ENCODE peak calls at places on chromosomes 3 and 15, in four cellular contexts. F is GM12878, U is H1, E is K562. Q is an unnamed sample.

GRCh38 chr3:5190147-5190791 is 2.8 kb downstream of the EDEM1 start:
- DNase-seq in E (no peak), F (no peak), U (no peak), Q (no peak)

GRCh38 chr15:83585770-83586169 is 68.2 kb upstream of the ADAMTSL3 start:
- DNase-seq in U (no peak), E (no peak), F (no peak), Q (no peak)

GRCh38 chr3:171379281-171379680 is 80.9 kb downstream of the TNIK start:
- DNase-seq in F (no peak), U (no peak), E (no peak), Q (no peak)

GRCh38 chr15:59436774-59437472 is 1.1 kb upstream of the FAM81A start:
- DNase-seq in E (no peak), U (no peak), F (no peak), Q (peak)

GRCh38 chr3:48112813-48113212 is 75.4 kb downstream of the CDC25A start:
- DNase-seq in F (no peak), E (no peak), U (no peak), Q (peak)

GRCh38 chr3:162441716-162442115 is 945.1 kb downstream of the OTOL1 start:
- DNase-seq in E (no peak), F (no peak), U (no peak), Q (no peak)

GRCh38 chr3:37217098-37217849 is 42.9 kb upstream of the LRRFIP2 start:
- DNase-seq in U (no peak), E (no peak), F (no peak), Q (no peak)

GRCh38 chr3:143576568-143577270 is 271.5 kb downstream of the SLC9A9 start:
- DNase-seq in E (no peak), U (no peak), F (no peak), Q (no peak)

GRCh38 chr3:124702950-124703349 is 27.3 kb upstream of the UMPS start:
- DNase-seq in F (no peak), U (no peak), E (no peak), Q (no peak)

GRCh38 chr15:90340345-90340744 is 11.7 kb upstream of the ZNF774 start:
- DNase-seq in E (peak), U (peak), F (no peak), Q (no peak)
- H2AFZ ChIP-seq in E (no peak), U (no peak), F (no peak), Q (no peak)

GRCh38 chr3:57952651-57953050 is 55.6 kb upstream of the FLNB start:
- DNase-seq in U (no peak), E (no peak), F (no peak), Q (no peak)

GRCh38 chr3:57952208-57952631 is 56.0 kb upstream of the FLNB start:
- DNase-seq in U (no peak), E (peak), F (no peak), Q (peak)

GRCh38 chr3:57949344-57949743 is 58.9 kb upstream of the FLNB start:
- DNase-seq in E (no peak), U (no peak), F (no peak), Q (no peak)

GRCh38 chr3:57949779-57950618 is 58.2 kb upstream of the FLNB start:
- DNase-seq in F (no peak), E (no peak), U (no peak), Q (no peak)

GRCh38 chr3:57951106-57951882 is 56.9 kb upstream of the FLNB start:
- DNase-seq in E (peak), F (no peak), U (no peak), Q (peak)
- TF ChIP-seq NRF1 in E (peak), F (no peak), U (no peak), Q (no peak)

GRCh38 chr3:67419779-67420178 is 234.6 kb downstream of the SUCLG2 start:
- DNase-seq in F (no peak), U (no peak), E (no peak), Q (no peak)
- H2AFZ ChIP-seq in F (no peak), U (no peak), E (no peak), Q (no peak)

DNA sequence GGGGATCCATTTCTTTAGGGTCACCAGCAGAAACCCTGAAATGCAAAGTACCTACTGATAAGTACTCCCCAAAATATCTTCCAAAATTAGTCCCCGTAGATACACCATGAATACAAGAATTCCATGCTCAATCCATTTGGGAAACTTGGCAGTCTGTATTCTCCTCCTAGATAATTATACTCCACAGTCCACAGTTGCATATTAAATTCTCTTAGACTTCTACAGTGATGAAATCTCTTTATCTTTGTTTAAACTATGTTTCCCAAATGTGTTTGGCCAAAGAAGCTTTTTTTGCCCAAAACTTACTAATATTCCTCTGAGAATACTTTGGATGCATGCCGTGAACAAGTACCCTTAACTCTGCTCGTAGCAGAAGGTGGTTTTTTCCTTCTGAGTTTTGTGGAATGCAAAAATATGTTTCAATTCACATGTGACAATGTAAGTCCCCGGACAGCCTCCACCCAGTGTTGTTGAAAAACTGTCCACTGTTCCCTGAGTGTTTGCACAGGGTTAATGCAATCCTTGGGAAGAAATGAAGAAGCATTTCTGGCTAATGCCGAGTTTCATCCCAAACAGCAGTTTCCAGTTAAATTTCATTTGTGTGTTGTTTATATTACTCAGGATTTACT is 126.7 kb downstream of the ARNT2 start:
- DNase-seq in E (no peak), U (no peak), F (no peak), Q (no peak)
- TF ChIP-seq NRF1 in E (no peak), U (no peak), F (no peak), Q (no peak)

GRCh38 chr3:12486001-12486400 is 1.7 kb downstream of the TSEN2 start:
- DNase-seq in U (no peak), E (no peak), F (no peak), Q (no peak)

GRCh38 chr3:12495749-12496452 is 11.6 kb downstream of the TSEN2 start:
- DNase-seq in E (no peak), F (no peak), U (no peak), Q (no peak)

GRCh38 chr3:12489832-12490231 is 5.6 kb downstream of the TSEN2 start:
- DNase-seq in U (no peak), E (no peak), F (no peak), Q (no peak)

GRCh38 chr3:12486916-12487315 is 2.6 kb downstream of the TSEN2 start:
- DNase-seq in U (no peak), E (no peak), F (no peak), Q (no peak)

DNA sequence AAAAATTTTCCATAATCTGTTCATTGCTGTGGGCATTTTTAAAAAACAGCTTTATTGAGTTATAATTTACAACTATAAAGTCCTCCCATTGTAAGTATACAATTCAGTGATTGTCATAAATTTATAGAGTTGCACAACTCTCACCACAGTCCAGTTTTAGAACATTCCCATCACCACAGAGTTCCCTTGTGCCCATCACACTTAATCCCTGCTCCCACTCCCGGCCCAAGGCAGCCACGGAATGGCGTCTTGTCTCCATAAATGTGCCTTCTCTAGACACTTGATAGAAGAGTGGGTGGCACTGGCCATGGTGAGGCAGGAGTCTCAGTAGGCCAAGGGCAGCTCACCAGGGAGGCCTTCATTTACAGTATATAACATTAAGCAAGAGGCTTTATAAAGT is 6.3 kb downstream of the TSEN2 start:
- DNase-seq in U (no peak), E (no peak), F (no peak), Q (no peak)
- H2AFZ ChIP-seq in U (no peak), E (no peak), F (no peak), Q (no peak)

GRCh38 chr15:29135702-29136426 is 133.8 kb downstream of the NSMCE3 start:
- DNase-seq in U (no peak), E (no peak), F (no peak), Q (no peak)
- TF ChIP-seq NRF1 in U (no peak), E (no peak), F (no peak), Q (no peak)

Q was measured in SK-N-SH.